ENCODE peak calls at places on chromosome 6, in ten cellular contexts. S is left colon; M is stimulated activated CD4-positive, alpha-beta T cell treated with anti-CD3 and anti-CD28 coated beads, TNF-alpha, amount 100 ng/mL, for 4 hours; K is adrenal gland; R is left ventricle myocardium inferior; N is CD8-positive, alpha-beta T cell; X is SW480; I is foreskin fibroblast; J is DMS153; B is neural progenitor cell. G is an unnamed sample.

GRCh38 chr6:151359486-151359885 is 31.9 kb downstream of the ZBTB2 start:
- DNase-seq in J (no peak), B (no peak), X (no peak), K (no peak), I (no peak), N (no peak), M (no peak), R (no peak), S (no peak), G (no peak)

GRCh38 chr6:45970326-45970725 is 45.3 kb downstream of the CLIC5 start:
- DNase-seq in I (no peak), N (no peak), X (no peak), B (no peak), M (no peak), R (no peak), S (peak; percentile 34), J (peak; percentile 60), K (no peak), G (no peak)

GRCh38 chr6:15608406-15608805 is 54.4 kb downstream of the DTNBP1 start:
- DNase-seq in S (no peak), M (no peak), N (no peak), X (peak; percentile 8), J (no peak), K (no peak), B (no peak), R (no peak), I (peak; percentile 89), G (no peak)

GRCh38 chr6:94323853-94324252 is 904.5 kb upstream of the EPHA7 start:
- DNase-seq in N (no peak), K (no peak), B (peak; percentile 29), S (no peak), I (no peak), J (no peak), M (no peak), X (no peak), R (no peak), G (no peak)

GRCh38 chr6:147949981-147950622 is 392.5 kb upstream of the SASH1 start:
- DNase-seq in N (no peak), X (no peak), I (peak; percentile 58), S (no peak), J (no peak), R (no peak), K (no peak), M (no peak), B (no peak), G (no peak)

GRCh38 chr6:45679631-45680030 is 301.9 kb upstream of the SUPT3H start:
- DNase-seq in M (no peak), X (no peak), K (no peak), B (no peak), R (no peak), J (no peak), I (no peak), N (no peak), S (no peak), G (no peak)

GRCh38 chr6:4370066-4370465 is 234.7 kb upstream of the ECI2 start:
- DNase-seq in N (no peak), X (peak; percentile 28), J (no peak), B (no peak), K (no peak), S (no peak), I (peak; percentile 91), R (no peak), M (no peak), G (no peak)

GRCh38 chr6:8059129-8059528 is 5.1 kb downstream of the BLOC1S5 start:
- DNase-seq in M (no peak), J (no peak), N (no peak), I (peak; percentile 52), X (peak; percentile 22), S (no peak), B (no peak), R (no peak), K (no peak), G (no peak)

GRCh38 chr6:99297006-99297405 is 52.5 kb downstream of the FAXC start:
- DNase-seq in M (no peak), S (no peak), N (no peak), X (no peak), I (no peak), R (no peak), J (no peak), K (no peak), B (no peak), G (no peak)

GRCh38 chr6:128209771-128210170 is 308.9 kb upstream of the THEMIS start:
- DNase-seq in K (no peak), B (no peak), J (no peak), S (no peak), M (no peak), X (no peak), I (peak; percentile 78), N (no peak), R (no peak), G (no peak)

G was measured in NCI-H2107.